ENCODE peak calls at places on chromosomes 2 and 18, in ten cellular contexts. B is OCI-LY7, H is spleen, N is aorta, U is AG09309, O is tibial artery, Z is lower lobe of right lung, V is cardiac fibroblast, Q is Karpas-422, F is fibroblast of pulmonary artery. W is an unnamed sample.

GRCh38 chr2:212669761-212670160 is 131.2 kb upstream of the ERBB4 start:
- DNase-seq in Q (no peak), H (no peak), V (no peak), F (no peak), O (no peak), Z (no peak), B (no peak), U (no peak), N (no peak), W (no peak)

GRCh38 chr2:37664190-37664751 is 7.2 kb downstream of the CDC42EP3 start:
- DNase-seq in Z (no peak), V (no peak), O (no peak), H (no peak), U (no peak), F (no peak), N (no peak), B (no peak), Q (no peak), W (no peak)

GRCh38 chr2:46477912-46478311 is 1.5 kb upstream of the TMEM247 start:
- DNase-seq in O (no peak), H (no peak), N (no peak), Q (no peak), V (no peak), B (no peak), Z (no peak), F (no peak), U (no peak), W (no peak)

GRCh38 chr2:48483506-48483905 is 46.4 kb upstream of the STON1 start:
- DNase-seq in B (no peak), O (no peak), U (no peak), Z (no peak), F (peak; percentile 78), Q (no peak), N (no peak), H (no peak), V (peak; percentile 82), W (no peak)

GRCh38 chr2:134590679-134591078 is 128.1 kb downstream of the TMEM163 start:
- DNase-seq in H (no peak), Z (no peak), Q (no peak), B (no peak), N (no peak), O (no peak), F (no peak), V (no peak), U (no peak), W (no peak)

GRCh38 chr18:64287926-64288325 is 139.0 kb upstream of the LINC00305 start:
- DNase-seq in F (no peak), V (no peak), Z (no peak), Q (no peak), O (no peak), B (no peak), U (no peak), H (no peak), N (no peak), W (no peak)

GRCh38 chr2:218271487-218271797 is 1.1 kb downstream of the PNKD start:
- DNase-seq in U (no peak), H (no peak), O (peak; percentile 20), Z (no peak), N (no peak), B (no peak), V (no peak), Q (no peak), F (no peak), W (no peak)

GRCh38 chr2:227890495-227891079 is 19.2 kb downstream of the DAW1 start:
- DNase-seq in Z (no peak), U (peak; percentile 16), F (peak; percentile 82), B (peak; percentile 64), N (no peak), H (no peak), Q (peak; percentile 82), V (peak; percentile 78), O (no peak), W (peak; percentile 58)

GRCh38 chr2:84409531-84409930 is 49.5 kb downstream of the SUCLG1 start:
- DNase-seq in B (no peak), V (no peak), U (no peak), H (no peak), N (no peak), Z (no peak), F (no peak), Q (no peak), O (no peak), W (no peak)

GRCh38 chr2:129777146-129777545 is 202.3 kb upstream of the RAB6C start:
- DNase-seq in F (no peak), Z (no peak), U (no peak), N (no peak), H (no peak), V (no peak), Q (no peak), O (no peak), B (no peak), W (no peak)
- H3K4me3 ChIP-seq in F (no peak overlapping the region), Z (no peak overlapping the region), U (no peak overlapping the region), N (no peak overlapping the region), H (no peak overlapping the region), V (no peak overlapping the region), Q (no peak overlapping the region), O (no peak overlapping the region), B (no peak overlapping the region), W (no peak overlapping the region)

DNA sequence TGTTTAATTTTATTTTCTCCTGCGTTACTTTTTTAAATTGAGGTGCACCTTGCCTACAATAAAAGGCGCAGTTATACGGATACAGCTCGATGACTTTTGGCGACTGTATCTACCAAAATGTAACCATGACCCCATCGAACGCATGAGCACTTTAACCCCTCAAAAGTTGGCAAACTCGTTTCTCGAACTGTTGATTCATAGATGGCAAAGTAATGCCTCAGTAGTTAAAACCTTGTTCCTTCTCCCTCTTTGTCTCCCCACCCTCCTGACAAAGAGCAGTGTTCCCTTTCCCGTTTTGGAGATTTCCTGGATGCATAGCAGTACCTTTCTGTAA is 577 bp downstream of the MOGAT1 start:
- DNase-seq in B (no peak), F (no peak), H (no peak), V (no peak), Z (no peak), O (no peak), U (no peak), N (no peak), Q (no peak), W (no peak)
- H3K4me3 ChIP-seq in B (no peak overlapping the region), F (peak overlapping the region; percentile 39), H (no peak overlapping the region), V (peak overlapping the region; percentile 35), Z (peak overlapping the region; percentile 57), O (peak overlapping the region; percentile 63), U (no peak overlapping the region), N (peak overlapping the region; percentile 36), Q (no peak overlapping the region), W (peak overlapping the region; percentile 47)

GRCh38 chr2:97805776-97806175 is 92.4 kb downstream of the ZAP70 start:
- DNase-seq in V (no peak), Z (no peak), O (no peak), U (no peak), B (no peak), N (no peak), F (no peak), Q (no peak), H (no peak), W (no peak)
- H3K4me3 ChIP-seq in V (no peak overlapping the region), Z (no peak overlapping the region), O (no peak overlapping the region), U (no peak overlapping the region), B (no peak overlapping the region), N (no peak overlapping the region), F (no peak overlapping the region), Q (no peak overlapping the region), H (no peak overlapping the region), W (no peak overlapping the region)

GRCh38 chr2:75311521-75311920 is 112.2 kb upstream of the TACR1 start:
- DNase-seq in H (no peak), Q (no peak), O (no peak), N (no peak), F (no peak), V (no peak), B (no peak), Z (no peak), U (no peak), W (no peak)
- H3K4me3 ChIP-seq in H (no peak overlapping the region), Q (no peak overlapping the region), O (no peak overlapping the region), N (no peak overlapping the region), F (no peak overlapping the region), V (no peak overlapping the region), B (no peak overlapping the region), Z (no peak overlapping the region), U (no peak overlapping the region), W (no peak overlapping the region)

DNA sequence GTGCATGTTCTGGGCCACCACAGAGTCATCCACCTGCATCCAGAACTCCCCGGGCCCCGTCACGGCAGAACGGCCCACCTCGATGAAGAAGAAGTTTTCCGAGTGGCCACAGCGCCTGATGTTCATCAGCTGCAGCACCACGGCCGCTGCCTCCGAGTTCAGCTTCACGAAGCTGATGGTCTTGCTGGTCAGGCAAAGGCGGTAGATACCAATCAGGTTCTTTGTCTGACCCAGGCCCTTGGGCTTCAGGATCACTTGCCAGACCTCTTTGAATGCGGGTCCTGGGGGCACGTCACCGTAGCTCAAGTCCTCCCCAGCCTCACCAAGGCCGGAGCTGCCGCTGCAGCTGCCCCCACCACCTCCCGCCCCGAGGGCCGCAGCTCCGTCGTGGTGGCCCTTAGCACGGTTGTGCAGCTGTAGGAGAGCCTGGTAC is 1.6 kb downstream of the IRS1 start:
- DNase-seq in H (peak; percentile 78), V (peak; percentile 33), N (peak; percentile 52), O (no peak), U (no peak), Z (peak; percentile 45), Q (no peak), B (no peak), F (no peak), W (peak; percentile 43)
- H3K4me3 ChIP-seq in H (peak overlapping the region; percentile 66), V (peak overlapping the region; percentile 80), N (peak overlapping the region; percentile 79), O (peak overlapping the region; percentile 92), U (peak overlapping the region; percentile 85), Z (peak overlapping the region; percentile 77), Q (peak overlapping the region; percentile 90), B (peak overlapping the region; percentile 89), F (peak overlapping the region; percentile 80), W (peak overlapping the region; percentile 86)

GRCh38 chr18:3649135-3649558 is 199.2 kb downstream of the TGIF1 start:
- DNase-seq in Q (no peak), F (no peak), V (no peak), H (no peak), N (no peak), O (no peak), B (no peak), Z (no peak), U (no peak), W (no peak)

GRCh38 chr18:3649559-3650426 is 199.8 kb downstream of the TGIF1 start:
- DNase-seq in N (peak; percentile 63), O (peak; percentile 50), H (no peak), F (peak; percentile 82), B (no peak), V (peak; percentile 71), Q (no peak), Z (no peak), U (peak; percentile 46), W (peak; percentile 76)

GRCh38 chr18:3651266-3651665 is 201.3 kb downstream of the TGIF1 start:
- DNase-seq in N (no peak), O (no peak), Z (no peak), U (no peak), Q (no peak), B (no peak), F (no peak), V (no peak), H (no peak), W (no peak)

GRCh38 chr18:3647636-3648035 is 197.7 kb downstream of the TGIF1 start:
- DNase-seq in Z (no peak), N (no peak), B (no peak), U (no peak), F (no peak), V (no peak), O (no peak), Q (no peak), H (no peak), W (no peak)

GRCh38 chr18:3648695-3649094 is 198.7 kb downstream of the TGIF1 start:
- DNase-seq in F (no peak), V (no peak), H (no peak), B (no peak), U (no peak), Z (no peak), Q (no peak), N (no peak), O (no peak), W (no peak)
- H3K4me3 ChIP-seq in F (no peak overlapping the region), V (no peak overlapping the region), H (no peak overlapping the region), B (no peak overlapping the region), U (no peak overlapping the region), Z (no peak overlapping the region), Q (no peak overlapping the region), N (no peak overlapping the region), O (no peak overlapping the region), W (no peak overlapping the region)

W was measured in AG10803.